ENCODE peak calls at places on chromosomes 16 and 17, in six cellular contexts. H, D, R, Y, M and Z are unnamed samples.

GRCh38 chr17:36545093-36545464 is 360 bp downstream of the GGNBP2 start:
- DNase-seq in H (no peak), D (no peak), R (no peak), Y (no peak), M (no peak), Z (no peak)

GRCh38 chr17:80151333-80151732 is 4.4 kb upstream of the EIF4A3 start:
- DNase-seq in H (no peak), D (no peak), R (no peak), Y (no peak), M (no peak), Z (no peak)

GRCh38 chr17:81491761-81492160 is 20.8 kb downstream of the ACTG1 start:
- DNase-seq in H (no peak), D (no peak), R (no peak), Y (no peak), M (no peak), Z (no peak)

GRCh38 chr16:83743241-83743640 is 64.5 kb upstream of the HSBP1 start:
- DNase-seq in H (no peak), D (no peak), R (no peak), Y (no peak), M (no peak), Z (no peak)

GRCh38 chr17:20926532-20926931 is 116.3 kb downstream of the USP22 start:
- DNase-seq in H (no peak), D (no peak), R (no peak), Y (no peak), M (no peak), Z (no peak)

GRCh38 chr16:75105306-75106061 is 11.1 kb downstream of the LDHD start:
- DNase-seq in H (peak), D (no peak), R (peak), Y (no peak), M (no peak), Z (no peak)

GRCh38 chr17:49920370-49920769 is 48.6 kb upstream of the DLX4 start:
- DNase-seq in H (no peak), D (no peak), R (no peak), Y (no peak), M (no peak), Z (no peak)

GRCh38 chr17:32159586-32160438 is 17.5 kb downstream of the RHOT1 start:
- DNase-seq in H (no peak), D (no peak), R (no peak), Y (no peak), M (no peak), Z (no peak)

GRCh38 chr17:79294459-79295071 is 219.9 kb downstream of the ENGASE start:
- DNase-seq in H (peak), D (no peak), R (no peak), Y (no peak), M (peak), Z (no peak)

GRCh38 chr16:69654280-69654931 is 72.0 kb downstream of the NQO1 start:
- DNase-seq in H (no peak), D (no peak), R (no peak), Y (no peak), M (no peak), Z (no peak)

GRCh38 chr17:55117063-55117611 is 147.6 kb upstream of the HLF start:
- DNase-seq in H (no peak), D (no peak), R (no peak), Y (no peak), M (no peak), Z (peak)

GRCh38 chr16:8600144-8600856 is 10.0 kb upstream of the TMEM114 start:
- DNase-seq in H (no peak), D (no peak), R (no peak), Y (no peak), M (no peak), Z (no peak)

GRCh38 chr16:11914210-11914758 is 1.5 kb downstream of the GSPT1 start:
- DNase-seq in H (peak), D (no peak), R (no peak), Y (no peak), M (no peak), Z (no peak)

GRCh38 chr16:22855231-22855630 is 41.3 kb downstream of the HS3ST2 start:
- DNase-seq in H (no peak), D (no peak), R (no peak), Y (no peak), M (no peak), Z (no peak)